ENCODE peak calls at places on chromosomes 13 and 19, in eight cellular contexts. One of them, this sample, is unnamed.

GRCh38 chr19:29201849-29202248 is 11.1 kb downstream of the UQCRFS1 start:
- DNase-seq in fibroblast of the conjunctiva: no peak
- DNase-seq in neural crest cell: no peak
- DNase-seq in psoas muscle: no peak
- DNase-seq in retina: no peak
- DNase-seq in AG09309: no peak
- DNase-seq in NCI-H1105 treated with DMSO at 0.1 percent for 48 hours: no peak
- DNase-seq in NCI-H774: no peak
- DNase-seq in this sample: no peak

GRCh38 chr19:49642488-49643035 is 553 bp downstream of the SCAF1 start:
- DNase-seq in AG09309: no peak
- DNase-seq in retina: no peak
- DNase-seq in NCI-H774: no peak
- DNase-seq in neural crest cell: no peak
- DNase-seq in fibroblast of the conjunctiva: no peak
- DNase-seq in psoas muscle: no peak
- DNase-seq in NCI-H1105 treated with DMSO at 0.1 percent for 48 hours: no peak
- DNase-seq in this sample: no peak

GRCh38 chr19:4843647-4843965 is 12.1 kb upstream of the TICAM1 start:
- DNase-seq in NCI-H774: no peak
- DNase-seq in fibroblast of the conjunctiva: no peak
- DNase-seq in NCI-H1105 treated with DMSO at 0.1 percent for 48 hours: no peak
- DNase-seq in psoas muscle: no peak
- DNase-seq in retina: no peak
- DNase-seq in neural crest cell: no peak
- DNase-seq in AG09309: no peak
- DNase-seq in this sample: no peak

GRCh38 chr13:27172495-27172842 is 858 bp upstream of the USP12 start:
- DNase-seq in fibroblast of the conjunctiva: no peak
- DNase-seq in psoas muscle: no peak
- DNase-seq in NCI-H1105 treated with DMSO at 0.1 percent for 48 hours: no peak
- DNase-seq in neural crest cell: no peak
- DNase-seq in retina: no peak
- DNase-seq in NCI-H774: no peak
- DNase-seq in AG09309: no peak
- DNase-seq in this sample: no peak

GRCh38 chr19:45638930-45639729 is at the start of gene EML2:
- DNase-seq in NCI-H1105 treated with DMSO at 0.1 percent for 48 hours: peak
- DNase-seq in psoas muscle: peak
- DNase-seq in fibroblast of the conjunctiva: no peak
- DNase-seq in NCI-H774: peak
- DNase-seq in AG09309: no peak
- DNase-seq in neural crest cell: peak
- DNase-seq in retina: peak
- DNase-seq in this sample: peak

GRCh38 chr13:32225494-32225931 is 89.7 kb downstream of the ZAR1L start:
- DNase-seq in AG09309: peak
- DNase-seq in neural crest cell: no peak
- DNase-seq in NCI-H1105 treated with DMSO at 0.1 percent for 48 hours: no peak
- DNase-seq in fibroblast of the conjunctiva: peak
- DNase-seq in retina: no peak
- DNase-seq in NCI-H774: no peak
- DNase-seq in psoas muscle: no peak
- DNase-seq in this sample: no peak

GRCh38 chr19:6023936-6024335 is 46.0 kb upstream of the RANBP3 start:
- DNase-seq in AG09309: no peak
- DNase-seq in fibroblast of the conjunctiva: no peak
- DNase-seq in psoas muscle: no peak
- DNase-seq in NCI-H774: no peak
- DNase-seq in retina: no peak
- DNase-seq in neural crest cell: no peak
- DNase-seq in NCI-H1105 treated with DMSO at 0.1 percent for 48 hours: no peak
- DNase-seq in this sample: no peak

GRCh38 chr13:110575322-110576069 is 14.0 kb upstream of the RAB20 start:
- DNase-seq in NCI-H774: peak
- DNase-seq in AG09309: no peak
- DNase-seq in fibroblast of the conjunctiva: no peak
- DNase-seq in retina: no peak
- DNase-seq in psoas muscle: peak
- DNase-seq in neural crest cell: no peak
- DNase-seq in NCI-H1105 treated with DMSO at 0.1 percent for 48 hours: no peak
- DNase-seq in this sample: no peak